ENCODE peak calls at places on chromosomes 7 and 10, in eight cellular contexts. One of them, this sample, is unnamed.

GRCh38 chr7:5636914-5637313 is 144.5 kb downstream of the RNF216 start:
- DNase-seq in Calu3: no peak
- DNase-seq in glutamatergic neuron: no peak
- DNase-seq in stimulated activated CD8-positive, alpha-beta memory T cell treated with anti-CD3 and anti-CD28 coated beads, Interleukin-15, amount 100 ng/mL, for 24 hours: no peak
- DNase-seq in astrocyte of the cerebellum: peak
- DNase-seq in ELF-1: peak
- DNase-seq in NCI-H2081: no peak
- DNase-seq in AG09319: peak
- DNase-seq in this sample: no peak

GRCh38 chr10:47415520-47416304 is 31.6 kb upstream of the ZNF488 start:
- DNase-seq in Calu3: no peak
- DNase-seq in glutamatergic neuron: no peak
- DNase-seq in stimulated activated CD8-positive, alpha-beta memory T cell treated with anti-CD3 and anti-CD28 coated beads, Interleukin-15, amount 100 ng/mL, for 24 hours: no peak
- DNase-seq in astrocyte of the cerebellum: no peak
- DNase-seq in ELF-1: no peak
- DNase-seq in NCI-H2081: no peak
- DNase-seq in AG09319: no peak
- DNase-seq in this sample: no peak

GRCh38 chr10:62016477-62017140 is 115.1 kb downstream of the ARID5B start:
- DNase-seq in Calu3: no peak
- DNase-seq in glutamatergic neuron: no peak
- DNase-seq in stimulated activated CD8-positive, alpha-beta memory T cell treated with anti-CD3 and anti-CD28 coated beads, Interleukin-15, amount 100 ng/mL, for 24 hours: no peak
- DNase-seq in astrocyte of the cerebellum: no peak
- DNase-seq in ELF-1: no peak
- DNase-seq in NCI-H2081: no peak
- DNase-seq in AG09319: no peak
- DNase-seq in this sample: no peak

GRCh38 chr7:44156453-44157010 is 15.4 kb upstream of the MYL7 start:
- DNase-seq in Calu3: no peak
- DNase-seq in glutamatergic neuron: no peak
- DNase-seq in stimulated activated CD8-positive, alpha-beta memory T cell treated with anti-CD3 and anti-CD28 coated beads, Interleukin-15, amount 100 ng/mL, for 24 hours: no peak
- DNase-seq in astrocyte of the cerebellum: no peak
- DNase-seq in ELF-1: no peak
- DNase-seq in NCI-H2081: no peak
- DNase-seq in AG09319: no peak
- DNase-seq in this sample: no peak

GRCh38 chr7:100584677-100585510 is 1.0 kb downstream of the LRCH4 start:
- DNase-seq in Calu3: peak
- DNase-seq in glutamatergic neuron: peak
- DNase-seq in stimulated activated CD8-positive, alpha-beta memory T cell treated with anti-CD3 and anti-CD28 coated beads, Interleukin-15, amount 100 ng/mL, for 24 hours: no peak
- DNase-seq in astrocyte of the cerebellum: no peak
- DNase-seq in ELF-1: peak
- DNase-seq in NCI-H2081: peak
- DNase-seq in AG09319: no peak
- DNase-seq in this sample: peak

GRCh38 chr7:167087-167855 is 25.1 kb upstream of the FAM20C start:
- DNase-seq in Calu3: no peak
- DNase-seq in glutamatergic neuron: peak
- DNase-seq in stimulated activated CD8-positive, alpha-beta memory T cell treated with anti-CD3 and anti-CD28 coated beads, Interleukin-15, amount 100 ng/mL, for 24 hours: no peak
- DNase-seq in astrocyte of the cerebellum: no peak
- DNase-seq in ELF-1: no peak
- DNase-seq in NCI-H2081: no peak
- DNase-seq in AG09319: no peak
- DNase-seq in this sample: no peak

GRCh38 chr7:28166982-28167715 is 13.4 kb downstream of the JAZF1 start:
- DNase-seq in Calu3: no peak
- DNase-seq in glutamatergic neuron: no peak
- DNase-seq in stimulated activated CD8-positive, alpha-beta memory T cell treated with anti-CD3 and anti-CD28 coated beads, Interleukin-15, amount 100 ng/mL, for 24 hours: no peak
- DNase-seq in astrocyte of the cerebellum: no peak
- DNase-seq in ELF-1: no peak
- DNase-seq in NCI-H2081: no peak
- DNase-seq in AG09319: no peak
- DNase-seq in this sample: no peak

GRCh38 chr7:123023126-123023525 is 27.6 kb upstream of the TAS2R16 start:
- DNase-seq in Calu3: no peak
- DNase-seq in glutamatergic neuron: no peak
- DNase-seq in stimulated activated CD8-positive, alpha-beta memory T cell treated with anti-CD3 and anti-CD28 coated beads, Interleukin-15, amount 100 ng/mL, for 24 hours: no peak
- DNase-seq in astrocyte of the cerebellum: no peak
- DNase-seq in ELF-1: no peak
- DNase-seq in NCI-H2081: no peak
- DNase-seq in AG09319: no peak
- DNase-seq in this sample: no peak

GRCh38 chr7:137957887-137958286 is 44.0 kb downstream of the CREB3L2 start:
- DNase-seq in Calu3: no peak
- DNase-seq in glutamatergic neuron: no peak
- DNase-seq in stimulated activated CD8-positive, alpha-beta memory T cell treated with anti-CD3 and anti-CD28 coated beads, Interleukin-15, amount 100 ng/mL, for 24 hours: no peak
- DNase-seq in astrocyte of the cerebellum: no peak
- DNase-seq in ELF-1: no peak
- DNase-seq in NCI-H2081: no peak
- DNase-seq in AG09319: no peak
- DNase-seq in this sample: no peak

GRCh38 chr7:80247144-80247543 is 112.5 kb downstream of the GNAI1 start:
- DNase-seq in Calu3: no peak
- DNase-seq in glutamatergic neuron: no peak
- DNase-seq in stimulated activated CD8-positive, alpha-beta memory T cell treated with anti-CD3 and anti-CD28 coated beads, Interleukin-15, amount 100 ng/mL, for 24 hours: no peak
- DNase-seq in astrocyte of the cerebellum: no peak
- DNase-seq in ELF-1: peak
- DNase-seq in NCI-H2081: no peak
- DNase-seq in AG09319: no peak
- DNase-seq in this sample: no peak

GRCh38 chr7:36227223-36227622 is 74.2 kb downstream of the EEPD1 start:
- DNase-seq in Calu3: no peak
- DNase-seq in glutamatergic neuron: no peak
- DNase-seq in stimulated activated CD8-positive, alpha-beta memory T cell treated with anti-CD3 and anti-CD28 coated beads, Interleukin-15, amount 100 ng/mL, for 24 hours: no peak
- DNase-seq in astrocyte of the cerebellum: no peak
- DNase-seq in ELF-1: no peak
- DNase-seq in NCI-H2081: no peak
- DNase-seq in AG09319: peak
- DNase-seq in this sample: peak

GRCh38 chr7:149766215-149766614 is 7.2 kb downstream of the ZNF467 start:
- DNase-seq in Calu3: no peak
- DNase-seq in glutamatergic neuron: peak
- DNase-seq in stimulated activated CD8-positive, alpha-beta memory T cell treated with anti-CD3 and anti-CD28 coated beads, Interleukin-15, amount 100 ng/mL, for 24 hours: no peak
- DNase-seq in astrocyte of the cerebellum: no peak
- DNase-seq in ELF-1: no peak
- DNase-seq in NCI-H2081: no peak
- DNase-seq in AG09319: no peak
- DNase-seq in this sample: no peak

GRCh38 chr7:4792537-4793126 is 17.2 kb downstream of the AP5Z1 start:
- DNase-seq in Calu3: no peak
- DNase-seq in glutamatergic neuron: peak
- DNase-seq in stimulated activated CD8-positive, alpha-beta memory T cell treated with anti-CD3 and anti-CD28 coated beads, Interleukin-15, amount 100 ng/mL, for 24 hours: no peak
- DNase-seq in astrocyte of the cerebellum: no peak
- DNase-seq in ELF-1: peak
- DNase-seq in NCI-H2081: no peak
- DNase-seq in AG09319: no peak
- DNase-seq in this sample: no peak

GRCh38 chr10:79137826-79138225 is 69.1 kb downstream of the ZMIZ1 start:
- DNase-seq in Calu3: no peak
- DNase-seq in glutamatergic neuron: no peak
- DNase-seq in stimulated activated CD8-positive, alpha-beta memory T cell treated with anti-CD3 and anti-CD28 coated beads, Interleukin-15, amount 100 ng/mL, for 24 hours: no peak
- DNase-seq in astrocyte of the cerebellum: no peak
- DNase-seq in ELF-1: no peak
- DNase-seq in NCI-H2081: no peak
- DNase-seq in AG09319: no peak
- DNase-seq in this sample: no peak

GRCh38 chr10:38228394-38228793 is 134.3 kb downstream of the ZNF37A start:
- DNase-seq in Calu3: no peak
- DNase-seq in glutamatergic neuron: no peak
- DNase-seq in stimulated activated CD8-positive, alpha-beta memory T cell treated with anti-CD3 and anti-CD28 coated beads, Interleukin-15, amount 100 ng/mL, for 24 hours: no peak
- DNase-seq in astrocyte of the cerebellum: no peak
- DNase-seq in ELF-1: no peak
- DNase-seq in NCI-H2081: no peak
- DNase-seq in AG09319: no peak
- DNase-seq in this sample: no peak

GRCh38 chr7:151123485-151124204 is 37.4 kb downstream of the AGAP3 start:
- DNase-seq in Calu3: peak
- DNase-seq in glutamatergic neuron: peak
- DNase-seq in stimulated activated CD8-positive, alpha-beta memory T cell treated with anti-CD3 and anti-CD28 coated beads, Interleukin-15, amount 100 ng/mL, for 24 hours: peak
- DNase-seq in astrocyte of the cerebellum: peak
- DNase-seq in ELF-1: peak
- DNase-seq in NCI-H2081: peak
- DNase-seq in AG09319: peak
- DNase-seq in this sample: peak

GRCh38 chr7:143901360-143901709 is 641 bp downstream of the TCAF1 start:
- DNase-seq in Calu3: no peak
- DNase-seq in glutamatergic neuron: peak
- DNase-seq in stimulated activated CD8-positive, alpha-beta memory T cell treated with anti-CD3 and anti-CD28 coated beads, Interleukin-15, amount 100 ng/mL, for 24 hours: no peak
- DNase-seq in astrocyte of the cerebellum: peak
- DNase-seq in ELF-1: peak
- DNase-seq in NCI-H2081: peak
- DNase-seq in AG09319: no peak
- DNase-seq in this sample: no peak

GRCh38 chr7:25392571-25393338 is 164.5 kb upstream of the NPVF start:
- DNase-seq in Calu3: no peak
- DNase-seq in glutamatergic neuron: peak
- DNase-seq in stimulated activated CD8-positive, alpha-beta memory T cell treated with anti-CD3 and anti-CD28 coated beads, Interleukin-15, amount 100 ng/mL, for 24 hours: no peak
- DNase-seq in astrocyte of the cerebellum: no peak
- DNase-seq in ELF-1: peak
- DNase-seq in NCI-H2081: peak
- DNase-seq in AG09319: no peak
- DNase-seq in this sample: no peak

GRCh38 chr10:78578929-78579328 is 489.8 kb upstream of the ZMIZ1 start:
- DNase-seq in Calu3: no peak
- DNase-seq in glutamatergic neuron: no peak
- DNase-seq in stimulated activated CD8-positive, alpha-beta memory T cell treated with anti-CD3 and anti-CD28 coated beads, Interleukin-15, amount 100 ng/mL, for 24 hours: no peak
- DNase-seq in astrocyte of the cerebellum: no peak
- DNase-seq in ELF-1: no peak
- DNase-seq in NCI-H2081: peak
- DNase-seq in AG09319: no peak
- DNase-seq in this sample: no peak

GRCh38 chr10:22368402-22368801 is 23.1 kb downstream of the SPAG6 start:
- DNase-seq in Calu3: no peak
- DNase-seq in glutamatergic neuron: no peak
- DNase-seq in stimulated activated CD8-positive, alpha-beta memory T cell treated with anti-CD3 and anti-CD28 coated beads, Interleukin-15, amount 100 ng/mL, for 24 hours: no peak
- DNase-seq in astrocyte of the cerebellum: no peak
- DNase-seq in ELF-1: no peak
- DNase-seq in NCI-H2081: no peak
- DNase-seq in AG09319: no peak
- DNase-seq in this sample: no peak

GRCh38 chr10:132188331-132188730 is 1.6 kb downstream of the DPYSL4 start:
- DNase-seq in Calu3: no peak
- DNase-seq in glutamatergic neuron: no peak
- DNase-seq in stimulated activated CD8-positive, alpha-beta memory T cell treated with anti-CD3 and anti-CD28 coated beads, Interleukin-15, amount 100 ng/mL, for 24 hours: no peak
- DNase-seq in astrocyte of the cerebellum: no peak
- DNase-seq in ELF-1: no peak
- DNase-seq in NCI-H2081: no peak
- DNase-seq in AG09319: no peak
- DNase-seq in this sample: no peak

GRCh38 chr7:121083138-121083789 is 94.8 kb downstream of the CPED1 start:
- DNase-seq in Calu3: peak
- DNase-seq in glutamatergic neuron: no peak
- DNase-seq in stimulated activated CD8-positive, alpha-beta memory T cell treated with anti-CD3 and anti-CD28 coated beads, Interleukin-15, amount 100 ng/mL, for 24 hours: no peak
- DNase-seq in astrocyte of the cerebellum: no peak
- DNase-seq in ELF-1: no peak
- DNase-seq in NCI-H2081: no peak
- DNase-seq in AG09319: no peak
- DNase-seq in this sample: no peak

GRCh38 chr7:130887182-130888016 is 153.4 kb upstream of the KLF14 start:
- DNase-seq in Calu3: no peak
- DNase-seq in glutamatergic neuron: no peak
- DNase-seq in stimulated activated CD8-positive, alpha-beta memory T cell treated with anti-CD3 and anti-CD28 coated beads, Interleukin-15, amount 100 ng/mL, for 24 hours: no peak
- DNase-seq in astrocyte of the cerebellum: no peak
- DNase-seq in ELF-1: peak
- DNase-seq in NCI-H2081: no peak
- DNase-seq in AG09319: no peak
- DNase-seq in this sample: no peak

GRCh38 chr7:339062-339342 is 49.0 kb downstream of the FOXL3 start:
- DNase-seq in Calu3: no peak
- DNase-seq in glutamatergic neuron: no peak
- DNase-seq in stimulated activated CD8-positive, alpha-beta memory T cell treated with anti-CD3 and anti-CD28 coated beads, Interleukin-15, amount 100 ng/mL, for 24 hours: no peak
- DNase-seq in astrocyte of the cerebellum: no peak
- DNase-seq in ELF-1: no peak
- DNase-seq in NCI-H2081: no peak
- DNase-seq in AG09319: no peak
- DNase-seq in this sample: no peak

GRCh38 chr7:3949226-3949625 is 648.2 kb downstream of the SDK1 start:
- DNase-seq in Calu3: no peak
- DNase-seq in glutamatergic neuron: no peak
- DNase-seq in stimulated activated CD8-positive, alpha-beta memory T cell treated with anti-CD3 and anti-CD28 coated beads, Interleukin-15, amount 100 ng/mL, for 24 hours: no peak
- DNase-seq in astrocyte of the cerebellum: no peak
- DNase-seq in ELF-1: no peak
- DNase-seq in NCI-H2081: no peak
- DNase-seq in AG09319: no peak
- DNase-seq in this sample: no peak

GRCh38 chr7:81665236-81665635 is 104.6 kb downstream of the HGF start:
- DNase-seq in Calu3: no peak
- DNase-seq in glutamatergic neuron: no peak
- DNase-seq in stimulated activated CD8-positive, alpha-beta memory T cell treated with anti-CD3 and anti-CD28 coated beads, Interleukin-15, amount 100 ng/mL, for 24 hours: no peak
- DNase-seq in astrocyte of the cerebellum: no peak
- DNase-seq in ELF-1: no peak
- DNase-seq in NCI-H2081: no peak
- DNase-seq in AG09319: no peak
- DNase-seq in this sample: no peak

GRCh38 chr10:34650156-34650555 is 164.9 kb downstream of the PARD3 start:
- DNase-seq in Calu3: no peak
- DNase-seq in glutamatergic neuron: no peak
- DNase-seq in stimulated activated CD8-positive, alpha-beta memory T cell treated with anti-CD3 and anti-CD28 coated beads, Interleukin-15, amount 100 ng/mL, for 24 hours: no peak
- DNase-seq in astrocyte of the cerebellum: no peak
- DNase-seq in ELF-1: no peak
- DNase-seq in NCI-H2081: no peak
- DNase-seq in AG09319: no peak
- DNase-seq in this sample: no peak

GRCh38 chr7:28958235-28958945 is at the start of gene TRIL:
- DNase-seq in Calu3: no peak
- DNase-seq in glutamatergic neuron: peak
- DNase-seq in stimulated activated CD8-positive, alpha-beta memory T cell treated with anti-CD3 and anti-CD28 coated beads, Interleukin-15, amount 100 ng/mL, for 24 hours: no peak
- DNase-seq in astrocyte of the cerebellum: peak
- DNase-seq in ELF-1: peak
- DNase-seq in NCI-H2081: no peak
- DNase-seq in AG09319: peak
- DNase-seq in this sample: peak

GRCh38 chr10:124701038-124701365 is 43.2 kb downstream of the FAM53B start:
- DNase-seq in Calu3: no peak
- DNase-seq in glutamatergic neuron: no peak
- DNase-seq in stimulated activated CD8-positive, alpha-beta memory T cell treated with anti-CD3 and anti-CD28 coated beads, Interleukin-15, amount 100 ng/mL, for 24 hours: no peak
- DNase-seq in astrocyte of the cerebellum: no peak
- DNase-seq in ELF-1: no peak
- DNase-seq in NCI-H2081: no peak
- DNase-seq in AG09319: no peak
- DNase-seq in this sample: no peak

GRCh38 chr7:43895847-43896415 is 10.5 kb downstream of the URGCP start:
- DNase-seq in Calu3: no peak
- DNase-seq in glutamatergic neuron: no peak
- DNase-seq in stimulated activated CD8-positive, alpha-beta memory T cell treated with anti-CD3 and anti-CD28 coated beads, Interleukin-15, amount 100 ng/mL, for 24 hours: no peak
- DNase-seq in astrocyte of the cerebellum: no peak
- DNase-seq in ELF-1: no peak
- DNase-seq in NCI-H2081: no peak
- DNase-seq in AG09319: no peak
- DNase-seq in this sample: no peak

GRCh38 chr7:148699772-148700629 is 1.3 kb downstream of the CUL1 start:
- DNase-seq in Calu3: no peak
- DNase-seq in glutamatergic neuron: no peak
- DNase-seq in stimulated activated CD8-positive, alpha-beta memory T cell treated with anti-CD3 and anti-CD28 coated beads, Interleukin-15, amount 100 ng/mL, for 24 hours: no peak
- DNase-seq in astrocyte of the cerebellum: no peak
- DNase-seq in ELF-1: no peak
- DNase-seq in NCI-H2081: peak
- DNase-seq in AG09319: no peak
- DNase-seq in this sample: no peak

GRCh38 chr7:155206286-155207020 is 91.2 kb upstream of the INSIG1 start:
- DNase-seq in Calu3: no peak
- DNase-seq in glutamatergic neuron: no peak
- DNase-seq in stimulated activated CD8-positive, alpha-beta memory T cell treated with anti-CD3 and anti-CD28 coated beads, Interleukin-15, amount 100 ng/mL, for 24 hours: no peak
- DNase-seq in astrocyte of the cerebellum: peak
- DNase-seq in ELF-1: peak
- DNase-seq in NCI-H2081: no peak
- DNase-seq in AG09319: peak
- DNase-seq in this sample: no peak

GRCh38 chr10:78944658-78945333 is 124.0 kb upstream of the ZMIZ1 start:
- DNase-seq in Calu3: no peak
- DNase-seq in glutamatergic neuron: no peak
- DNase-seq in stimulated activated CD8-positive, alpha-beta memory T cell treated with anti-CD3 and anti-CD28 coated beads, Interleukin-15, amount 100 ng/mL, for 24 hours: no peak
- DNase-seq in astrocyte of the cerebellum: peak
- DNase-seq in ELF-1: peak
- DNase-seq in NCI-H2081: no peak
- DNase-seq in AG09319: peak
- DNase-seq in this sample: no peak

GRCh38 chr7:110762514-110762913 is 328.4 kb upstream of the LRRN3 start:
- DNase-seq in Calu3: peak
- DNase-seq in glutamatergic neuron: no peak
- DNase-seq in stimulated activated CD8-positive, alpha-beta memory T cell treated with anti-CD3 and anti-CD28 coated beads, Interleukin-15, amount 100 ng/mL, for 24 hours: no peak
- DNase-seq in astrocyte of the cerebellum: no peak
- DNase-seq in ELF-1: no peak
- DNase-seq in NCI-H2081: no peak
- DNase-seq in AG09319: no peak
- DNase-seq in this sample: no peak